ENCODE peak calls at places on chromosomes 11 and 22, in four cellular contexts. C, S, U and F are unnamed samples.

GRCh38 chr11:122186439-122187080 is 70.5 kb upstream of the BLID start:
- DNase-seq in C (no peak), S (no peak), U (no peak), F (peak)

GRCh38 chr11:2077061-2077802 is 62.0 kb downstream of the IGF2 start:
- DNase-seq in C (no peak), S (peak), U (peak), F (peak)

GRCh38 chr11:95444309-95445202 is 213.6 kb upstream of the SESN3 start:
- DNase-seq in C (no peak), S (no peak), U (no peak), F (no peak)

GRCh38 chr22:42654696-42655095 is 5.5 kb upstream of the CYB5R3 start:
- DNase-seq in C (no peak), S (no peak), U (no peak), F (no peak)

GRCh38 chr11:36362902-36363301 is 66.8 kb downstream of the PRR5L start:
- DNase-seq in C (no peak), S (no peak), U (no peak), F (peak)

GRCh38 chr11:9320047-9320446 is 5.7 kb upstream of the TMEM41B start:
- DNase-seq in C (no peak), S (no peak), U (no peak), F (no peak)

GRCh38 chr11:23903044-23903704 is 593.7 kb upstream of the LUZP2 start:
- DNase-seq in C (no peak), S (peak), U (no peak), F (peak)

GRCh38 chr11:78289547-78290292 is 101.0 kb downstream of the USP35 start:
- DNase-seq in C (no peak), S (no peak), U (no peak), F (no peak)

GRCh38 chr11:17036666-17037658 is 22.7 kb upstream of the PLEKHA7 start:
- DNase-seq in C (no peak), S (peak), U (peak), F (no peak)

GRCh38 chr22:49103314-49104052 is 724.2 kb downstream of the BRD1 start:
- DNase-seq in C (no peak), S (no peak), U (no peak), F (no peak)

GRCh38 chr11:19970944-19971343 is 189.3 kb downstream of the DBX1 start:
- DNase-seq in C (no peak), S (no peak), U (no peak), F (no peak)

GRCh38 chr11:8932564-8933180 is at the start of gene C11orf16:
- DNase-seq in C (no peak), S (no peak), U (no peak), F (no peak)

GRCh38 chr22:17158568-17159503 is at the start of gene HDHD5:
- DNase-seq in C (peak), S (no peak), U (peak), F (peak)

GRCh38 chr11:47330002-47330911 is 22.2 kb downstream of the MYBPC3 start:
- DNase-seq in C (no peak), S (no peak), U (peak), F (peak)

GRCh38 chr11:73963861-73964260 is 13.0 kb downstream of the DNAJB13 start:
- DNase-seq in C (no peak), S (no peak), U (no peak), F (no peak)

GRCh38 chr11:71991494-71991893 is 7.2 kb upstream of the IL18BP start:
- DNase-seq in C (no peak), S (no peak), U (no peak), F (no peak)

GRCh38 chr22:40376149-40376548 is 5.8 kb downstream of the SGSM3 start:
- DNase-seq in C (no peak), S (no peak), U (no peak), F (no peak)

GRCh38 chr11:1122356-1123002 is 35.3 kb upstream of the MUC5AC start:
- DNase-seq in C (no peak), S (no peak), U (peak), F (no peak)

GRCh38 chr11:43021466-43021865 is 290.3 kb upstream of the API5 start:
- DNase-seq in C (peak), S (peak), U (no peak), F (no peak)

GRCh38 chr11:63017306-63017974 is 1.8 kb upstream of the SLC22A8 start:
- DNase-seq in C (no peak), S (no peak), U (peak), F (peak)

GRCh38 chr22:44305455-44305854 is 7.3 kb downstream of the SHISAL1 start:
- DNase-seq in C (no peak), S (no peak), U (no peak), F (no peak)

GRCh38 chr22:42277232-42277753 is 6.8 kb upstream of the TCF20 start:
- DNase-seq in C (no peak), S (no peak), U (no peak), F (no peak)

GRCh38 chr11:57072640-57073039 is 83.9 kb downstream of the OR5AK2 start:
- DNase-seq in C (no peak), S (no peak), U (no peak), F (peak)

GRCh38 chr22:47750086-47750485 is 987.6 kb downstream of the TBC1D22A start:
- DNase-seq in C (no peak), S (no peak), U (no peak), F (no peak)

GRCh38 chr11:61610905-61611304 is 30.0 kb upstream of the SYT7 start:
- DNase-seq in C (no peak), S (no peak), U (no peak), F (no peak)

DNA sequence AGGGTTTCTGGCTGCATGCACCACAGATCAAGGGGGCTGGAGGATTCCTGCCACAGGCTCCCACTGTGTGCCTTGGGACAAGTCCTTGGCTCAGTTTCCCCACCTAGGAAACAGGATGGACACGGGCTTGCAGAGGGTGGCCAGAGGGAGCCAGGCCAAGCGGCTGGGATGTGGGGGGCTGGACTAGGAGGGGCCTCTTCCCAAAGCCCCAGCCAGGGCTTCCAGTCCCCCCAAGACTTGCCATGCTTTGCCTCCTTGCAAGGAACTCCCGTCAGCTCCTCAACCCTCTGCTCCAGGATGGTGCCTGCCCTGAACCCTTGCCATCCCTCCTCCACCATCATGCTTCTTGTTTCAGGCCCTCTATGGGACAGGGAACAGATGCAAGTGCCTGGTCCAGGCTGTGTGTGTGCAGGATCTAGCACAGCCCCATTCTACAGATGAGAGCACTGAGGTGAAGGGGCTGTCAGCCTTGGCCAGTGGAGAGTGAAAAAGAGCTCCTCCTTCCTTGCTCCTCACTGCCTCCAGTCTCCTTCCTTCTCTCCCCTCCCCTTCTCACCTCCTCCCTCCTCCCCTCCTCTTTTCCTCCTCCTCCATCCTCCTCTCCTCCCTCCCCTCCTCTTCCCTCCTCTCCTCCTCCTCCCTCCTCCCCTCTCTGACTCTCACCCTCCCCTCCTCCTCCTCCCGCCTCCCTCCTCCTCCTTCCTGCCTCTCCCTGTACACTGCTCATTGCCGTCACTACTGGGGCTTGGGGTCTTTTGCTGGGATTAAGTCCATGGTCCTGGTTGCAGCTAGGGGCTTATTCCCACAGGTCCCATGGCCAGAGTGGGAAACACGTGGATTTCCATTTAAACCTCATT is 13.3 kb upstream of the FGF19 start:
- DNase-seq in C (no peak), S (no peak), U (no peak), F (no peak)
- TF ChIP-seq CTCF in C (no peak), S (no peak), U (no peak), F (no peak)

GRCh38 chr11:64259533-64260067 is 8.3 kb downstream of the PLCB3 start:
- DNase-seq in C (no peak), S (no peak), U (no peak), F (no peak)

GRCh38 chr11:64258356-64258755 is 7.0 kb downstream of the PLCB3 start:
- DNase-seq in C (no peak), S (no peak), U (no peak), F (no peak)

GRCh38 chr11:64261556-64262080 is 10.3 kb downstream of the PLCB3 start:
- DNase-seq in C (no peak), S (no peak), U (no peak), F (no peak)

GRCh38 chr11:64260147-64260708 is 8.9 kb downstream of the PLCB3 start:
- DNase-seq in C (no peak), S (no peak), U (no peak), F (no peak)

GRCh38 chr11:64258946-64259532 is 7.7 kb downstream of the PLCB3 start:
- DNase-seq in C (no peak), S (no peak), U (no peak), F (no peak)
- TF ChIP-seq CTCF in C (no peak), S (no peak), U (no peak), F (no peak)

DNA sequence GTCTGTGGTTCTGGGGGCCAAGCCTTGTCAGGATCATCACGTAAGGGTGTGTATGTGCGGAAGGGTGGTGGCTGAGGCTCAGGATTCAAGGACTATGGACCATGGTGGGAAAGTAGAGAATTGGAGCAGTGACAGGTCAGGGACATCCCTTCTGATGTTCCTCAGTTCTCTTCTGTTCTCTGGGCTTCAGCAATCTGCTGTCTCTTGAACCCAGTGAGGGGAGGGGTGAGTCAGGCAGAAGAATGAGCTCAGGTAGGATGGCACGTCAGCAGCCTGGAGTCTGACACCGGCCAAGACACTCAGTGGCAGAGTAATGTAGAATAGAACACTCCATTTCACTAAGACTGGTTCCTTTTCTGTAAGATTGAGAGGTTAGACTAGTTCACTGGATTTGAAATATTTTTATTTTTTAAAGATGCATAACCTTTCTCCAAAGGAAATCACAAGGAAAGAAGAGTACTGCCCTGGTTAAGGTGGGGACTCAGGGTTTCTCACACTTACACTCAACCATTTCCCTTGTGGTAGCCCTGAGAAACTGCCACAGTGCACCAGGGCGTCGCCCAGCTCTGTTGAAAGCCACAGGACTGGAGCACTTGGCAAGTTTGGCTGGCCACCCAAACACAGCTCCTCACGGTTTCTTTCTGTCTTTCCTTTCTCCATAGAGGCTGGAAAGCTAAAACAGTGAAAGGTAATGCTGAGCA is 23.2 kb upstream of the MICAL2 start:
- DNase-seq in C (no peak), S (no peak), U (no peak), F (peak)
- TF ChIP-seq CTCF in C (no peak), S (no peak), U (peak), F (peak)

GRCh38 chr22:35452351-35452781 is 52.4 kb downstream of the MCM5 start:
- DNase-seq in C (no peak), S (no peak), U (peak), F (no peak)

GRCh38 chr22:35452810-35453743 is 53.1 kb downstream of the MCM5 start:
- DNase-seq in C (no peak), S (no peak), U (no peak), F (no peak)

GRCh38 chr22:35455529-35455928 is 55.6 kb downstream of the MCM5 start:
- DNase-seq in C (no peak), S (no peak), U (no peak), F (no peak)

GRCh38 chr22:35456757-35457156 is 56.8 kb downstream of the MCM5 start:
- DNase-seq in C (no peak), S (no peak), U (no peak), F (no peak)

DNA sequence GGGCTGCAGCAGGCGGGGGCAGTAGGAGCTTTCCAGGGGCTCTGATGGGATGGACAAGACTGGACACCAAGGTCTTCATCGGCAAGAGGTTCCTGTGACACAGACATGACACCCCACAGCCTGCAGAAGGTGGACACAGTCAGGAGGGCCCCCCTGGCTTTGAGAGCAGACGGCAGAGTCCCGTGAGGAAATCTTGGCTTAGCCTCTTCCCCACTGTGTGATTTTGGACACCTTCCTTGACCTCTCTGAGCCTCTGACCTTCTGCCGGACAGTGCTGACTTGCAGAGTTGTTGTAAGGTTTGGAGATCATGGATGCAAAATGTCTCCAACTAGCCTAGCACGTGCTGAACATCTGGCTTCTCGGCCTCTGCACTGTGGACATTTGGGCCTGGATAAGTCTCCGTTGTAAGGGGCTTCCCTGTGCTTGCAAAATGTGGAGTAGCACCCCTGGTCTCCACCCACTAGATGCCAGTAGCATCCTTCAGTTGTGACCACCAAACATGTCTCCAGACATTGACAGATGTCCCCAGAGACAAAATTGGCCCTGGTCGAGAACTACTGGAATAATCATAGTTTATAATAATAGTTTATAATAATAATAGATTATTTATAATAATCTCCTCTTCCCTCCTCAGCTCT is 54.6 kb downstream of the MCM5 start:
- DNase-seq in C (no peak), S (no peak), U (no peak), F (no peak)
- TF ChIP-seq CTCF in C (no peak), S (peak), U (no peak), F (peak)